ENCODE peak calls at places on chromosomes 16 and 17, in four cellular contexts. One of them, this sample, is unnamed.

GRCh38 chr16:81938331-81939163 is 72.7 kb downstream of the SDR42E1 start:
- DNase-seq in HepG2: no peak
- DNase-seq in K562: no peak
- DNase-seq in GM12878: no peak
- DNase-seq in this sample: no peak

GRCh38 chr16:81492965-81493754 is 48.6 kb downstream of the CMIP start:
- DNase-seq in HepG2: no peak
- DNase-seq in K562: no peak
- DNase-seq in GM12878: no peak
- DNase-seq in this sample: no peak

GRCh38 chr17:57385975-57386374 is 129.7 kb downstream of the MSI2 start:
- DNase-seq in HepG2: no peak
- DNase-seq in K562: no peak
- DNase-seq in GM12878: no peak
- DNase-seq in this sample: no peak

GRCh38 chr16:11565665-11566064 is 21.1 kb downstream of the LITAF start:
- DNase-seq in HepG2: no peak
- DNase-seq in K562: no peak
- DNase-seq in GM12878: no peak
- DNase-seq in this sample: no peak

GRCh38 chr16:53565300-53565699 is 62.3 kb upstream of the AKTIP start:
- DNase-seq in HepG2: no peak
- DNase-seq in K562: no peak
- DNase-seq in GM12878: no peak
- DNase-seq in this sample: no peak

GRCh38 chr16:66660422-66661209 is 35.9 kb downstream of the CMTM4 start:
- DNase-seq in HepG2: peak
- DNase-seq in K562: peak
- DNase-seq in GM12878: no peak
- DNase-seq in this sample: peak

GRCh38 chr16:27429330-27429871 is 27.4 kb downstream of the IL21R start:
- DNase-seq in HepG2: no peak
- DNase-seq in K562: no peak
- DNase-seq in GM12878: no peak
- DNase-seq in this sample: no peak

GRCh38 chr17:48282303-48282702 is 147.7 kb downstream of the SKAP1 start:
- DNase-seq in HepG2: no peak
- DNase-seq in K562: no peak
- DNase-seq in GM12878: no peak
- DNase-seq in this sample: no peak

GRCh38 chr17:17523001-17523713 is 27.0 kb upstream of the RASD1 start:
- DNase-seq in HepG2: no peak
- DNase-seq in K562: no peak
- DNase-seq in GM12878: no peak
- DNase-seq in this sample: no peak

GRCh38 chr17:34671191-34671590 is 91.8 kb downstream of the TMEM132E start:
- DNase-seq in HepG2: no peak
- DNase-seq in K562: no peak
- DNase-seq in GM12878: no peak
- DNase-seq in this sample: no peak

GRCh38 chr17:80660527-80661198 is 116.0 kb downstream of the RPTOR start:
- DNase-seq in HepG2: no peak
- DNase-seq in K562: peak
- DNase-seq in GM12878: no peak
- DNase-seq in this sample: no peak

GRCh38 chr16:12907670-12908233 is 6.4 kb downstream of the SHISA9 start:
- DNase-seq in HepG2: peak
- DNase-seq in K562: peak
- DNase-seq in GM12878: no peak
- DNase-seq in this sample: no peak

GRCh38 chr17:47304191-47304590 is 19.6 kb upstream of the EFCAB13 start:
- DNase-seq in HepG2: no peak
- DNase-seq in K562: no peak
- DNase-seq in GM12878: no peak
- DNase-seq in this sample: no peak

GRCh38 chr16:67034478-67034877 is 5.5 kb downstream of the CBFB start:
- DNase-seq in HepG2: no peak
- DNase-seq in K562: no peak
- DNase-seq in GM12878: no peak
- DNase-seq in this sample: no peak

GRCh38 chr17:41970901-41971331 is 4.3 kb downstream of the CNP start:
- DNase-seq in HepG2: no peak
- DNase-seq in K562: no peak
- DNase-seq in GM12878: no peak
- DNase-seq in this sample: no peak
- TF ChIP-seq FOXM1 in HepG2: no peak
- TF ChIP-seq FOXM1 in K562: no peak
- TF ChIP-seq FOXM1 in GM12878: no peak
- TF ChIP-seq FOXM1 in this sample: no peak

GRCh38 chr17:78678220-78678554 is 101.0 kb upstream of the DNAH17 start:
- DNase-seq in HepG2: no peak
- DNase-seq in K562: no peak
- DNase-seq in GM12878: no peak
- DNase-seq in this sample: no peak

GRCh38 chr17:78680436-78680835 is 101.6 kb downstream of the CYTH1 start:
- DNase-seq in HepG2: no peak
- DNase-seq in K562: no peak
- DNase-seq in GM12878: no peak
- DNase-seq in this sample: no peak

GRCh38 chr17:78678711-78679110 is 101.5 kb upstream of the DNAH17 start:
- DNase-seq in HepG2: no peak
- DNase-seq in K562: no peak
- DNase-seq in GM12878: no peak
- DNase-seq in this sample: no peak

GRCh38 chr17:78677303-78678219 is 100.4 kb upstream of the DNAH17 start:
- DNase-seq in HepG2: peak
- DNase-seq in K562: no peak
- DNase-seq in GM12878: no peak
- DNase-seq in this sample: no peak

GRCh38 chr17:78679495-78680395 is 102.3 kb downstream of the CYTH1 start:
- DNase-seq in HepG2: no peak
- DNase-seq in K562: no peak
- DNase-seq in GM12878: no peak
- DNase-seq in this sample: no peak
- TF ChIP-seq SP1 in HepG2: no peak
- TF ChIP-seq SP1 in K562: no peak
- TF ChIP-seq SP1 in GM12878: no peak
- TF ChIP-seq SP1 in this sample: no peak

GRCh38 chr16:64659863-64660262 is 462.0 kb downstream of the CDH11 start:
- DNase-seq in HepG2: no peak
- DNase-seq in K562: no peak
- DNase-seq in GM12878: no peak
- DNase-seq in this sample: no peak

GRCh38 chr16:64654137-64654652 is 467.7 kb downstream of the CDH11 start:
- DNase-seq in HepG2: no peak
- DNase-seq in K562: no peak
- DNase-seq in GM12878: no peak
- DNase-seq in this sample: no peak

GRCh38 chr16:64656471-64656870 is 465.4 kb downstream of the CDH11 start:
- DNase-seq in HepG2: no peak
- DNase-seq in K562: no peak
- DNase-seq in GM12878: no peak
- DNase-seq in this sample: no peak

GRCh38 chr16:64657316-64658011 is 464.4 kb downstream of the CDH11 start:
- DNase-seq in HepG2: no peak
- DNase-seq in K562: no peak
- DNase-seq in GM12878: no peak
- DNase-seq in this sample: no peak
- TF ChIP-seq FOXM1 in HepG2: no peak
- TF ChIP-seq FOXM1 in K562: no peak
- TF ChIP-seq FOXM1 in GM12878: no peak
- TF ChIP-seq FOXM1 in this sample: no peak

DNA sequence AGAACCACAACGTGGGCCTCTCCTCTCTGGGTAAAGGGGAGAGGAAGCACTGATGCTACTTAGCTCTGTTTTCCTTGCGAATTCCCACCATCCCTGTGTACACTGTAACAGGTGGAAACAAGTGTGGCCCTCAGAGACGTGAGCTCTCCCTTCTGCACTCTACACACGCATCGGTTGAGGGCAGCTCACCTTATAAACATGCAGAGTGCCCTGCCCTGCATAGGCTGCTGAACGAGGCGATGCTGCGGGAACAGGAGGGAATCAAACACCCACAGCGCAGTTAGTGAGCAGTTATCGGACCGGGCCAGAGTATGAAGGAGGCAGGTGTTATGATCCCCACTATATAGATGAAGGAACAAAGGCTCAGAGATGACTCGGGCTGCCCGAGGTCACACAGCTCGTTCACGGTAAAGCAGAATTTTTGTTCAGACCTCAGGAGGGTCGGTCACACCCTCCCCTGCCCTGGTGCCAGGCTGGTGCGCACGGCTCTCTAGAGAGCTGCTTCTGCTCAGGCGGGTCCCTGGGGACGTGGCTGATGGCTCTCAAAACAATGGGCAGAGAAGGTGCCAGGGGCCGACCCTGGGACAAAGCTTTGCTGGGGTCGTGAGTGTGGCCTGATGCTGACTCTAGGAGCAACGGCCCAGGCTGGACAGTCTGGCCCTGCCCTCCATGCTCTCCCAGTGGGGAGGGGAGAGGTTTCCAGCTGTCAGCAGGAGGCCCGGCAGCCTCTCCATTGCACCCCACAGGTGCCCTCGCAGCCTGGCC is 68.5 kb downstream of the RPH3AL start:
- DNase-seq in HepG2: no peak
- DNase-seq in K562: no peak
- DNase-seq in GM12878: no peak
- DNase-seq in this sample: no peak
- TF ChIP-seq SP1 in HepG2: no peak
- TF ChIP-seq SP1 in K562: no peak
- TF ChIP-seq SP1 in GM12878: no peak
- TF ChIP-seq SP1 in this sample: no peak

DNA sequence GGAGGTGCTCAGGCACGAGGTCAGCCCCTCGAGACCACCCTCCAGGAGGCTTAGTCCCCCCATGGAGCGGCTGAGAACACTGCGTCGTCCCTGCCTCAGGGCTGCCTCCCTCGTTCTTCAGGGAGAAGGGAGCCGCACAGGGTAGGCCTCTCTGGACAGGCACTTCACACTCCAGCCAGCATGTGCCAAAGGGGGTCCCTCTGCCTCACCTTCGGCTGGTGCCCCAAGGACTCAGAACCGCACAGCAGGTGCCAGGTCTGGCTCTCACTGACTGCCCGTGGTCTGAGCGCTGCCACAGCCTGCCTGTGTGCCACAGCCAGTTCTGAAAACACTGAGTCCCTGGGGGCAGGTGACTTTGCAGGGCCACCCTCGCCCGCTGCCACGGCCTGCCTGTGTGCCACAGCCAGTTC is 7.1 kb downstream of the P2RX5 start:
- DNase-seq in HepG2: no peak
- DNase-seq in K562: no peak
- DNase-seq in GM12878: no peak
- DNase-seq in this sample: no peak
- TF ChIP-seq FOXM1 in HepG2: no peak
- TF ChIP-seq FOXM1 in K562: no peak
- TF ChIP-seq FOXM1 in GM12878: no peak
- TF ChIP-seq FOXM1 in this sample: no peak

GRCh38 chr16:86866986-86867722 is 288.8 kb downstream of the FOXL1 start:
- DNase-seq in HepG2: no peak
- DNase-seq in K562: no peak
- DNase-seq in GM12878: no peak
- DNase-seq in this sample: no peak
- TF ChIP-seq SP1 in HepG2: no peak
- TF ChIP-seq SP1 in K562: no peak
- TF ChIP-seq SP1 in GM12878: no peak
- TF ChIP-seq SP1 in this sample: no peak

GRCh38 chr16:70750893-70751467 is 50.0 kb downstream of the VAC14 start:
- DNase-seq in HepG2: no peak
- DNase-seq in K562: no peak
- DNase-seq in GM12878: no peak
- DNase-seq in this sample: no peak
- TF ChIP-seq FOXM1 in HepG2: no peak
- TF ChIP-seq FOXM1 in K562: no peak
- TF ChIP-seq FOXM1 in GM12878: no peak
- TF ChIP-seq FOXM1 in this sample: no peak

GRCh38 chr17:45729284-45729907 is 54.7 kb upstream of the CRHR1 start:
- DNase-seq in HepG2: no peak
- DNase-seq in K562: no peak
- DNase-seq in GM12878: no peak
- DNase-seq in this sample: no peak

GRCh38 chr17:45733781-45734180 is 50.3 kb upstream of the CRHR1 start:
- DNase-seq in HepG2: no peak
- DNase-seq in K562: no peak
- DNase-seq in GM12878: no peak
- DNase-seq in this sample: no peak

GRCh38 chr17:45730192-45730591 is 53.9 kb upstream of the CRHR1 start:
- DNase-seq in HepG2: no peak
- DNase-seq in K562: no peak
- DNase-seq in GM12878: no peak
- DNase-seq in this sample: no peak

GRCh38 chr17:45732926-45733505 is 51.1 kb upstream of the CRHR1 start:
- DNase-seq in HepG2: no peak
- DNase-seq in K562: no peak
- DNase-seq in GM12878: no peak
- DNase-seq in this sample: no peak

GRCh38 chr17:45731459-45731858 is 52.7 kb upstream of the CRHR1 start:
- DNase-seq in HepG2: no peak
- DNase-seq in K562: no peak
- DNase-seq in GM12878: no peak
- DNase-seq in this sample: no peak
- TF ChIP-seq SP1 in HepG2: no peak
- TF ChIP-seq SP1 in K562: no peak
- TF ChIP-seq SP1 in GM12878: no peak
- TF ChIP-seq SP1 in this sample: no peak